ENCODE peak calls at places on chromosomes 7 and 10, in five cellular contexts. J is thyroid gland, N is right lobe of liver, W is HCT116, Y is uterus. B is an unnamed sample.

GRCh38 chr7:91812388-91812787 is 68.1 kb downstream of the MTERF1 start:
- DNase-seq in N (no peak), J (no peak), Y (no peak), W (no peak), B (no peak)

GRCh38 chr10:59708816-59709471 is 706 bp downstream of the SLC16A9 start:
- DNase-seq in N (no peak), W (no peak), J (peak; percentile 71), Y (peak; percentile 38), B (peak; percentile 49)

GRCh38 chr7:140526214-140526613 is 46.9 kb upstream of the MKRN1 start:
- DNase-seq in J (no peak), W (no peak), Y (no peak), N (no peak), B (no peak)

GRCh38 chr7:84705701-84706100 is 481.2 kb downstream of the SEMA3D start:
- DNase-seq in Y (no peak), W (no peak), N (no peak), J (no peak), B (no peak)

GRCh38 chr10:22606164-22606614 is 108.2 kb downstream of the PIP4K2A start:
- DNase-seq in W (no peak), J (no peak), Y (no peak), N (no peak), B (peak; percentile 56)

GRCh38 chr10:12367272-12367671 is 17.9 kb downstream of the CAMK1D start:
- DNase-seq in J (no peak), N (no peak), W (no peak), Y (no peak), B (no peak)

GRCh38 chr10:122073508-122073907 is 84.5 kb downstream of the TACC2 start:
- DNase-seq in W (no peak), N (no peak), Y (no peak), J (no peak), B (no peak)

GRCh38 chr7:158705234-158705890 is 758 bp upstream of the NCAPG2 start:
- DNase-seq in W (no peak), J (no peak), N (no peak), Y (no peak), B (no peak)

GRCh38 chr7:98420966-98421612 is 20.2 kb upstream of the BAIAP2L1 start:
- DNase-seq in J (peak; percentile 80), N (peak; percentile 85), Y (no peak), W (peak; percentile 90), B (peak; percentile 85)

GRCh38 chr7:95584752-95585425 is 11.4 kb downstream of the PDK4 start:
- DNase-seq in W (no peak), N (no peak), J (no peak), Y (no peak), B (no peak)

GRCh38 chr10:55019461-55019860 is 218.4 kb upstream of the PCDH15 start:
- DNase-seq in Y (no peak), N (no peak), W (no peak), J (no peak), B (no peak)

GRCh38 chr7:130288168-130288567 is 4.8 kb upstream of the CPA4 start:
- DNase-seq in Y (no peak), J (no peak), N (no peak), W (no peak), B (no peak)

GRCh38 chr10:77644557-77645243 is 7.1 kb upstream of the KCNMA1 start:
- DNase-seq in W (no peak), N (no peak), Y (no peak), J (no peak), B (no peak)

GRCh38 chr10:14736600-14737081 is 38.1 kb downstream of the FAM107B start:
- DNase-seq in N (no peak), Y (no peak), W (no peak), J (peak; percentile 55), B (no peak)

GRCh38 chr10:124301736-124302135 is 117.0 kb downstream of the OAT start:
- DNase-seq in W (no peak), J (no peak), N (no peak), Y (no peak), B (no peak)

GRCh38 chr10:71920540-71921318 is 43.5 kb upstream of the CHST3 start:
- DNase-seq in J (no peak), Y (peak; percentile 37), W (no peak), N (no peak), B (peak; percentile 67)

GRCh38 chr10:126229701-126230100 is 158.6 kb downstream of the ADAM12 start:
- DNase-seq in Y (no peak), W (no peak), N (no peak), J (peak; percentile 51), B (no peak)

GRCh38 chr7:67918158-67918557 is 921.5 kb downstream of the TYW1 start:
- DNase-seq in J (no peak), Y (no peak), N (no peak), W (no peak), B (no peak)

GRCh38 chr10:129417164-129417563 is 49.9 kb upstream of the MGMT start:
- DNase-seq in Y (peak; percentile 31), N (no peak), W (no peak), J (peak; percentile 10), B (no peak)

GRCh38 chr10:77176224-77176623 is 461.4 kb downstream of the KCNMA1 start:
- DNase-seq in J (no peak), Y (no peak), W (no peak), N (no peak), B (no peak)

GRCh38 chr7:50674299-50674698 is 108.4 kb downstream of the GRB10 start:
- DNase-seq in Y (no peak), N (no peak), J (no peak), W (no peak), B (no peak)

GRCh38 chr7:101659706-101660105 is 30.6 kb upstream of the MYL10 start:
- DNase-seq in N (no peak), J (no peak), Y (no peak), W (no peak), B (no peak)

GRCh38 chr10:11282661-11283060 is 265.0 kb downstream of the CELF2 start:
- DNase-seq in J (no peak), N (peak; percentile 30), W (no peak), Y (no peak), B (no peak)

GRCh38 chr10:11279286-11279685 is 261.6 kb downstream of the CELF2 start:
- DNase-seq in J (no peak), Y (no peak), N (no peak), W (no peak), B (no peak)

GRCh38 chr10:11282156-11282555 is 264.5 kb downstream of the CELF2 start:
- DNase-seq in J (no peak), W (no peak), N (peak; percentile 39), Y (no peak), B (no peak)

GRCh38 chr10:11276475-11276990 is 258.9 kb downstream of the CELF2 start:
- DNase-seq in J (no peak), N (peak; percentile 23), W (no peak), Y (no peak), B (no peak)

DNA sequence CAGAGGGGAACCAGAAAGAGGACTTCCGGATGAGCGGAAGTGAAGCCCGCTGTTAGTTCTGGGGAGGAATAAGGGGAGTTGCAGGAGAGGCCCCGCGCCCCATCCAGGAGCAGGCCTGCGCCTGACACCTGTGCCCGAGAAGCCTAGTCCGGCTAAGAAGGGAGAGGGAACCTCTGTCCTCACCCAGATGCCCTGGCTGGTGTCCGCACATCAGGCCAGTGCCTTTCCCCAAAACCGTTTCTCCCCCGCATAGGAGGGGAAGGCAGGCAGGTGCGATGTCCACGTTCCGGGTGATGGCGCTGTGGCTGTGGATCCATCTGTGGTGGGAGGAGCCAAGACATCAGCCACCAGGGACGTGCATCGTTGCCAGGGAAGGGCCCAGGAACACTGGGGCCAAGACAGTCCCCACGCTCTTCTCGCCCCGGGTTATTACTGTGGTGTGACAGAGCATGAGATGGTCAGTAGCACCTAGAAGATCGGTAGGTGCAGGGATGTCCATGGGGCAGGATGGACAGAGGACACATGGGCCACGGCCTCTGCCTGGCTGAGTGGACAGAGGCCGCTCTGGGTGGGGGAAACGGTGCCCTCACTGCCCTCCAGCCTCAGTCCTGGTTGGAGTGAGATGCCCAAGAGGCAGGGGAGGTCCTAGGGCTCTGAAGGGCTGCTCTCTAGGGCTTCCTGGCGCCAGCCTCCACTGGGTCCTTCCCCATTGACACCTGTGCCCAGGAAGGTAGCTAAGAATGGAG is 262.7 kb downstream of the CELF2 start:
- DNase-seq in W (no peak), Y (no peak), J (no peak), N (peak; percentile 44), B (no peak)
- TF ChIP-seq POLR2A in W (no peak), Y (no peak), J (no peak), N (no peak), B (no peak)

GRCh38 chr7:117834983-117835664 is 38.1 kb downstream of the CTTNBP2 start:
- DNase-seq in Y (no peak), N (no peak), J (peak; percentile 80), W (no peak), B (no peak)
- TF ChIP-seq CTCF in Y (no peak), N (no peak), J (no peak), W (no peak), B (no peak)

GRCh38 chr7:47799529-47799928 is 148.7 kb downstream of the PKD1L1 start:
- DNase-seq in N (no peak), Y (no peak), J (no peak), W (no peak), B (no peak)

GRCh38 chr7:47794016-47794415 is 154.2 kb downstream of the PKD1L1 start:
- DNase-seq in Y (no peak), N (no peak), J (no peak), W (no peak), B (no peak)

GRCh38 chr7:47792521-47793121 is 155.6 kb downstream of the PKD1L1 start:
- DNase-seq in N (no peak), J (no peak), W (peak; percentile 29), Y (no peak), B (no peak)

GRCh38 chr7:47795631-47796030 is 152.6 kb downstream of the PKD1L1 start:
- DNase-seq in J (no peak), N (no peak), W (no peak), Y (no peak), B (no peak)

DNA sequence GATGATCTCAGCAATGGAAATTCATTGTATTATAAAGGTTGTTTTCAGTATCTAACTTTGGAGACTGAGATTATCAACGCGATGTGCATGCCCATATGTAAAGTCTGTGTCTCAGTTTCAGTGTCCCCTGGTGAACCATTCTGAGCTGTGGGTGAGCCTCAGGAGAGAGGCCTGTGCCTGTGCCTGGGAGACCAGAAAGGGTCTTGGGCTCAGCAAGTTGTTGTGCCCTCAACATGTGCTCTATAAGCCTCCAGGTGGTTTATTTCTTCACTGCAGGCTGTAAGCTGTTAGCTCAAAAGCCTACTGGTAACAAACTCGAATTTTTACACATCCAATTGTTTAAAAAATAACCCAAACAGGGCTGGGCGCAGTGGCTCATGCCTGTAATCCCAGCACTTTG is 151.9 kb downstream of the PKD1L1 start:
- DNase-seq in J (no peak), Y (no peak), W (no peak), N (no peak), B (no peak)
- H3K4me1 ChIP-seq in J (no peaks in the 10 kb centered on the region), Y (no peaks in the 10 kb centered on the region), W (no peaks in the 10 kb centered on the region), N (no peaks in the 10 kb centered on the region), B (no peaks in the 10 kb centered on the region)

DNA sequence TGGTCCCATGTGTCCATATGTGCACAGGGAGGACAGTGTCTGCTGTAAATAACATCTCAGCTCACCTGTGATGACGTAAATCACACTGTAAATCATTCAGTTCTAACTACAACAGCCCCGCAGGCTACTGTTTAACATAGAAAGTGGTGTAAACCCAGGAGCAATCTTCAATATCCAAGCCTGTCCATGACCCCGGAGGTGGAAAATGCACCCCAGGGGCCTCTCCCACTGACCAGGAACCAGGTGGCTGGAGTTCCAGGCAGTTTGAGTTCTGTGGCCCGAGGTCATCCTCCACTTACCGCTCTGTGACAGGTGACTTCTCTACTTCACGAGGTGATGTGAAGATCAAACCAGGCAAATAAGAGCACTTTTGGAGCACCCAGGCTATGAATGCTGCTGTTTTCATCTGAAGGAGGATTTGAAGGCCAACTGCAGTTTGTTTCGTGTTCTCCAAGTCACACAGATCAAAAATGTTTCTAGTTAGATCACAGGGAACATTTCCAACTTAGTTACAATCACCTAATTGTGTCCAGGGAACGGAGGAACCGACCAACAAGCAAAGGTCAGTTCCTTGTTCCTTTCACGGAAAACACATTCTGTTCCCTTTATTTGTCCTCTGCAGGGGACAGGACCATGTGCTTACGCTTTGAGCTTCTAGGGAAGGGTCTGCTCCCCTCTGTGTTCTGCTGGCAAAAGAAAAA is 131.8 kb downstream of the WDR37 start:
- DNase-seq in N (no peak), Y (no peak), W (no peak), J (no peak), B (no peak)
- TF ChIP-seq POLR2A in N (no peak), Y (no peak), W (no peak), J (no peak), B (no peak)

B was measured in transverse colon.